ENCODE peak calls at places on chromosomes 5 and 9, in seven cellular contexts. D, M, L, V, H, W and Q are unnamed samples.

GRCh38 chr5:141674747-141675146 is 7.3 kb downstream of the ARAP3 start:
- DNase-seq in W (no peak), D (no peak), L (no peak), V (no peak), M (no peak), H (no peak), Q (no peak)

GRCh38 chr5:124040799-124041198 is 528.8 kb downstream of the CSNK1G3 start:
- DNase-seq in V (no peak), D (no peak), H (peak; percentile 26), L (no peak), M (no peak), W (no peak), Q (no peak)

GRCh38 chr5:178356459-178356872 is 123.9 kb upstream of the PHYKPL start:
- DNase-seq in W (no peak), M (no peak), V (no peak), L (no peak), H (no peak), D (no peak), Q (peak; percentile 64)

GRCh38 chr5:57505640-57506039 is 23.0 kb upstream of the ACTBL2 start:
- DNase-seq in D (no peak), M (no peak), H (no peak), L (no peak), V (no peak), W (no peak), Q (no peak)

GRCh38 chr9:107894572-107895261 is 405.1 kb upstream of the KLF4 start:
- DNase-seq in W (no peak), L (no peak), M (peak; percentile 51), D (no peak), V (no peak), H (no peak), Q (no peak)

GRCh38 chr9:85900504-85901201 is 40.3 kb upstream of the NAA35 start:
- DNase-seq in W (no peak), L (no peak), M (no peak), D (peak; percentile 3), H (peak; percentile 56), V (peak; percentile 7), Q (no peak)

GRCh38 chr9:129889936-129890717 is 54.9 kb downstream of the USP20 start:
- DNase-seq in M (no peak), L (no peak), H (no peak), V (no peak), W (no peak), D (no peak), Q (peak; percentile 63)

GRCh38 chr5:16957305-16958165 is 21.4 kb upstream of the MYO10 start:
- DNase-seq in H (peak; percentile 94), W (no peak), D (peak; percentile 59), L (no peak), V (peak; percentile 96), M (peak; percentile 70), Q (no peak)

GRCh38 chr5:137201876-137202275 is 297.2 kb downstream of the SPOCK1 start:
- DNase-seq in H (peak; percentile 96), V (peak; percentile 41), M (no peak), D (peak; percentile 60), W (no peak), L (peak; percentile 44), Q (no peak)

GRCh38 chr9:95370064-95370463 is 52.6 kb upstream of the FANCC start:
- DNase-seq in D (peak; percentile 48), L (no peak), V (no peak), M (no peak), H (no peak), W (no peak), Q (no peak)

GRCh38 chr9:111805841-111806241 is 11.1 kb upstream of the SHOC1 start:
- DNase-seq in V (peak; percentile 99), H (peak; percentile 71), M (no peak), L (no peak), D (peak; percentile 17), W (no peak), Q (no peak)

GRCh38 chr9:133294257-133294656 is 19.3 kb upstream of the ABO start:
- DNase-seq in W (no peak), D (no peak), L (no peak), M (no peak), H (no peak), V (no peak), Q (no peak)

GRCh38 chr5:89816038-89816437 is 593.5 kb downstream of the CETN3 start:
- DNase-seq in L (no peak), V (no peak), D (no peak), M (peak; percentile 24), W (no peak), H (peak; percentile 23), Q (no peak)

GRCh38 chr5:132054031-132054696 is 6.3 kb upstream of the IL3 start:
- DNase-seq in L (no peak), V (no peak), W (no peak), D (no peak), M (no peak), H (no peak), Q (no peak)

GRCh38 chr5:31000287-31000686 is 193.2 kb upstream of the CDH6 start:
- DNase-seq in W (no peak), V (no peak), M (no peak), L (no peak), D (no peak), H (no peak), Q (no peak)

GRCh38 chr5:132747693-132748440 is 641 bp downstream of the CCNI2 start:
- DNase-seq in H (no peak), W (no peak), M (no peak), V (no peak), D (no peak), L (no peak), Q (peak; percentile 41)

GRCh38 chr9:130575514-130575913 is 3.9 kb upstream of the FUBP3 start:
- DNase-seq in L (no peak), M (no peak), V (no peak), H (no peak), W (no peak), D (no peak), Q (no peak)